ENCODE peak calls at places on chromosomes 1 and 21, in five cellular contexts. X is GM23338, G is GM04503, Z is cerebellar cortex, J is endothelial cell. D is an unnamed sample.

GRCh38 chr1:31111290-31111951 is 45.9 kb upstream of the PUM1 start:
- DNase-seq in X (peak), G (peak), Z (no peak), J (no peak), D (no peak)

GRCh38 chr1:182430263-182431068 is 19.5 kb upstream of the RGSL1 start:
- DNase-seq in J (no peak), X (no peak), Z (no peak), G (no peak), D (no peak)

GRCh38 chr1:205276334-205277065 is 45.0 kb downstream of the NUAK2 start:
- DNase-seq in Z (no peak), G (no peak), X (no peak), J (no peak), D (no peak)

GRCh38 chr1:38527373-38527966 is 332.1 kb downstream of the RRAGC start:
- DNase-seq in J (no peak), Z (no peak), X (peak), G (no peak), D (peak)

GRCh38 chr1:66275601-66276023 is 258.3 kb upstream of the SGIP1 start:
- DNase-seq in X (no peak), Z (peak), G (no peak), J (no peak), D (no peak)

GRCh38 chr21:29436143-29436542 is 137.4 kb downstream of the BACH1 start:
- DNase-seq in J (no peak), Z (no peak), G (no peak), X (peak), D (no peak)

GRCh38 chr1:162088281-162088969 is 18.9 kb downstream of the NOS1AP start:
- DNase-seq in J (no peak), Z (no peak), X (no peak), G (no peak), D (no peak)

GRCh38 chr21:45261093-45261492 is 26.6 kb downstream of the POFUT2 start:
- DNase-seq in Z (no peak), X (no peak), J (no peak), G (no peak), D (no peak)

GRCh38 chr21:33642896-33643657 is 776 bp downstream of the ITSN1 start:
- DNase-seq in Z (peak), G (no peak), X (peak), J (no peak), D (no peak)

GRCh38 chr1:156069490-156070455 is 8.8 kb downstream of the RAB25 start:
- DNase-seq in G (no peak), Z (no peak), X (no peak), J (no peak), D (no peak)

GRCh38 chr1:93607814-93608187 is 73.8 kb downstream of the BCAR3 start:
- DNase-seq in J (no peak), X (no peak), Z (no peak), G (no peak), D (peak)

GRCh38 chr21:42974832-42975820 is 764 bp downstream of the PKNOX1 start:
- DNase-seq in J (peak), X (peak), G (no peak), Z (peak), D (peak)

GRCh38 chr1:230901711-230902110 is 33.4 kb upstream of the C1orf198 start:
- DNase-seq in Z (no peak), J (no peak), X (no peak), G (no peak), D (no peak)

GRCh38 chr1:66478116-66478515 is 55.8 kb upstream of the SGIP1 start:
- DNase-seq in Z (no peak), X (no peak), J (no peak), G (peak), D (no peak)